ENCODE peak calls at places on chromosomes 16 and 17, in seven cellular contexts. F, D, Y, V, L, G and O are unnamed samples.

GRCh38 chr16:71402674-71403073 is 39.2 kb downstream of the TLE7 start:
- DNase-seq in F (no peak), D (no peak), Y (no peak), V (no peak), L (no peak), G (no peak), O (no peak)

GRCh38 chr16:69311533-69312388 is 611 bp downstream of the VPS4A start:
- DNase-seq in F (no peak), D (peak; percentile 52), Y (no peak), V (peak; percentile 54), L (peak; percentile 56), G (no peak), O (no peak)

GRCh38 chr16:66079671-66080070 is 286.8 kb upstream of the CDH5 start:
- DNase-seq in F (no peak), D (no peak), Y (no peak), V (no peak), L (no peak), G (no peak), O (no peak)

GRCh38 chr16:21599994-21600773 is 807 bp downstream of the METTL9 start:
- DNase-seq in F (peak; percentile 59), D (peak; percentile 57), Y (no peak), V (peak; percentile 54), L (no peak), G (peak; percentile 9), O (no peak)

GRCh38 chr17:59842901-59843652 is 49.7 kb downstream of the TUBD1 start:
- DNase-seq in F (peak; percentile 95), D (no peak), Y (peak; percentile 98), V (peak; percentile 61), L (peak; percentile 70), G (peak; percentile 34), O (no peak)

GRCh38 chr17:70810609-70811008 is 641.3 kb downstream of the KCNJ2 start:
- DNase-seq in F (no peak), D (no peak), Y (no peak), V (no peak), L (no peak), G (no peak), O (no peak)

GRCh38 chr16:86576591-86577313 is 1.6 kb upstream of the FOXL1 start:
- DNase-seq in F (no peak), D (no peak), Y (no peak), V (no peak), L (no peak), G (no peak), O (no peak)

GRCh38 chr16:20904507-20905079 is 4.0 kb downstream of the LYRM1 start:
- DNase-seq in F (peak; percentile 97), D (no peak), Y (no peak), V (no peak), L (no peak), G (no peak), O (no peak)

GRCh38 chr17:68457539-68458259 is 403 bp upstream of the WIPI1 start:
- DNase-seq in F (peak; percentile 99), D (peak; percentile 100), Y (no peak), V (peak; percentile 97), L (peak; percentile 97), G (peak; percentile 97), O (peak; percentile 99)

GRCh38 chr16:48558269-48558915 is 51.6 kb downstream of the N4BP1 start:
- DNase-seq in F (peak; percentile 25), D (no peak), Y (no peak), V (no peak), L (no peak), G (no peak), O (no peak)

GRCh38 chr17:79968116-79968515 is 67.6 kb downstream of the TBC1D16 start:
- DNase-seq in F (no peak), D (no peak), Y (no peak), V (no peak), L (no peak), G (no peak), O (no peak)

GRCh38 chr17:72173475-72174116 is 52.8 kb downstream of the SOX9 start:
- DNase-seq in F (no peak), D (no peak), Y (no peak), V (no peak), L (no peak), G (no peak), O (no peak)

GRCh38 chr16:87723224-87723619 is 42.6 kb downstream of the KLHDC4 start:
- DNase-seq in F (peak; percentile 88), D (peak; percentile 71), Y (no peak), V (peak; percentile 78), L (no peak), G (no peak), O (peak; percentile 57)

GRCh38 chr16:68031951-68032350 is 8.9 kb downstream of the DUS2 start:
- DNase-seq in F (no peak), D (no peak), Y (no peak), V (no peak), L (no peak), G (no peak), O (no peak)

GRCh38 chr16:89922477-89922883 is 662 bp upstream of the TUBB3 start:
- DNase-seq in F (peak; percentile 88), D (peak; percentile 30), Y (no peak), V (peak; percentile 94), L (peak; percentile 83), G (no peak), O (peak; percentile 69)

GRCh38 chr16:53743149-53743566 is 39.2 kb downstream of the FTO start:
- DNase-seq in F (peak; percentile 28), D (no peak), Y (no peak), V (peak; percentile 52), L (no peak), G (peak; percentile 4), O (no peak)

GRCh38 chr16:84096447-84097005 is 20.2 kb downstream of the MBTPS1 start:
- DNase-seq in F (no peak), D (no peak), Y (peak; percentile 51), V (no peak), L (no peak), G (no peak), O (no peak)

GRCh38 chr16:57544129-57544653 is 1.7 kb downstream of the ADGRG5 start:
- DNase-seq in F (no peak), D (no peak), Y (no peak), V (peak; percentile 76), L (no peak), G (no peak), O (no peak)

GRCh38 chr16:4090476-4090875 is 25.8 kb downstream of the ADCY9 start:
- DNase-seq in F (peak; percentile 25), D (no peak), Y (no peak), V (no peak), L (no peak), G (no peak), O (peak; percentile 64)

GRCh38 chr16:56462064-56462796 is 10.9 kb downstream of the OGFOD1 start:
- DNase-seq in F (no peak), D (no peak), Y (no peak), V (peak; percentile 62), L (no peak), G (no peak), O (no peak)

GRCh38 chr17:28427372-28427771 is 21.4 kb upstream of the SLC46A1 start:
- DNase-seq in F (no peak), D (no peak), Y (no peak), V (no peak), L (no peak), G (no peak), O (no peak)

DNA sequence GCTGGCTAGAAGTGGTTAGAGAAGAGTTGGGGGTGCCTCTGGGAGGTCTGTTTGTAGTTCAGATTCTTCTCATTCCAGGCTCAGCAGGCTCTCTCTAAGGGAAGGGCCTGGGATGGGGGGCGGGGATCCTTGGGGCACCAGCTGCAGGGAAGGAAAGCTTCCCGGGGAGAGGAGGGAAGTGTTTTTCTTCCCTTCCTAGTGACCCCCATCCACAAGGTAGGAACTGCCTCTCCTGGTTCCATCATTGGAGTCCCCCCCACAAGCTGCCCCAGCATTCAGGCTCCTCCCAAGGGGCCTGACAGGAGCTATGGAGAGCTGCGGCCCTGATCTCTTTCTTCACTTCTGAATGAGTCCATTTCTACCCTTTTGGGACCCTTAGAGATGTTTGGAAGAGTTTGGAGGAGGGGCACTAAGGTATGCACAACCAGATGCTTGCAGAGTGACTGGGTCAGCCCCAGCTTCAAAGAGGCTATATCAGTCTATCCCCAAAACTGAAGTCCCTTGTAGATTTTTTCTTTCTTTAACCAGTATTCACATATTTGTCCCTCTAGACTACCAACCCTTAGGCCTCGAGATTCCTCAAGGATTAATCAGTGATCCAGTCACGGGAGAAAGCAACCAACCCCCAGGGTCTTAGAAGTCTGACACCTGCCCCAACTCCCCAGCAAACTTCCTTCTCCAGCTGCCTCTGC is 13.9 kb upstream of the FZD2 start:
- DNase-seq in F (no peak), D (peak; percentile 83), Y (no peak), V (no peak), L (peak; percentile 98), G (no peak), O (no peak)
- H3K27ac ChIP-seq in F (no peak overlapping the region), D (peak overlapping the region; percentile 99), Y (peak overlapping the region; percentile 93), V (no peak overlapping the region), L (peak overlapping the region; percentile 94), G (no peak overlapping the region), O (no peak overlapping the region)

GRCh38 chr17:40038882-40039513 is 15.2 kb downstream of the MED24 start:
- DNase-seq in F (peak; percentile 84), D (peak; percentile 76), Y (no peak), V (peak; percentile 49), L (peak; percentile 56), G (no peak), O (peak; percentile 71)
- TF ChIP-seq CTCF in F (peak; percentile 74), D (peak; percentile 86), Y (no peak), V (peak; percentile 67), L (peak; percentile 67), G (peak; percentile 41), O (peak; percentile 83)

GRCh38 chr17:9991351-9991750 is 86.3 kb upstream of the RCVRN start:
- DNase-seq in F (no peak), D (no peak), Y (no peak), V (no peak), L (no peak), G (no peak), O (no peak)
- H3K27ac ChIP-seq in F (no peak overlapping the region), D (no peak overlapping the region), Y (no peak overlapping the region), V (no peak overlapping the region), L (no peak overlapping the region), G (no peak overlapping the region), O (no peak overlapping the region)

DNA sequence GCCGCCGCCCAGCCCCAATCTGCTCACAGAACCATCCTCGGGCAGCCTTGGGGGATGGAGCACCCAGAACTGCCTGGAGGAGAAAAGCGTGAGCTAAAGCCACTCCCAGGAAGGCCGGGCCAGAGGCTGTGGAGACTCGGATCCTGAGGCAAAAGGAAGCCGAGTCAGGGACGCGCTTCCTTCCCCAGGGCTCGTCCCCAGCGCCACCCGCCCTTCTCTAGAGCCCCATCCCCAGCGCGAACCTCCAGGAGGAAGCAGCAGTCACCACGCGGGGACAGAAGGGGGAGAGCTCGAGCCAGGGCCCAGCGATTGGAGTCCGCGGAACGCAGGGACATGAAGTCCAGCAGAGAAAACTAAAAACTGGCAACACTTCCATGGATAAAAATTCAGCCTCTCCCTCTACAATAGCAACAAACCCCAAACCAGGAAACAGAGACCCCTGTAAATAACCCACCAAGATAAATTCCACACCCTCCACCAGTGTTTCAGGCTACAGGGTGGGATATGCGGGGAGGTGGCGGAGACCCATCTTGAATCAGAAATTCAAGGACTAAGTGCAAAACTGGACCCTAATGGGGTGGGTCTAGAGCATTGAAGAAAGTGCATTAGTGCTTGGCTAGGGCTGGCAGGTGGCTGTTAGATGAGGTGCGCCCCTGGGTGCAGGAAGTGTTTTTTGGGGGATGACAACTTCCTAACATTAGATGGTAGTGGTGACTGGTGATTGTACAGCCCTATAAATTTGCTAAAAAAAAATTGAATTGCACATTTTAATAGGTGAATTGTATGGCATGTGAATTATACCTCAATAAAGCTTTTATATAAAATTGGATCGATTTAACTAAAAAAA is 116.1 kb upstream of the METRNL start:
- DNase-seq in F (peak; percentile 76), D (peak; percentile 87), Y (no peak), V (no peak), L (no peak), G (peak; percentile 34), O (peak; percentile 86)
- TF ChIP-seq CTCF in F (peak; percentile 72), D (peak; percentile 89), Y (no peak), V (no peak), L (no peak), G (peak; percentile 51), O (peak; percentile 87)